ENCODE peak calls at places on chromosomes 1 and 21, in eight cellular contexts. M is LoVo; T is activated CD4-positive, alpha-beta T cell treated with anti-CD3 and anti-CD28 coated beads for 36 hours; V is fibroblast of pulmonary artery; G is NCI-H1092; P is T-helper 2 cell; W is NB4; J is astrocyte of the spinal cord. H is an unnamed sample.

GRCh38 chr1:87688136-87688535 is 359.5 kb downstream of the LMO4 start:
- DNase-seq in W (no peak), P (no peak), J (no peak), G (no peak), T (no peak), M (no peak), V (no peak), H (no peak)

GRCh38 chr1:247681288-247681897 is 1.9 kb upstream of the OR13G1 start:
- DNase-seq in W (peak), V (peak), P (no peak), M (peak), T (peak), G (peak), J (peak), H (no peak)

GRCh38 chr1:183236158-183236725 is 50.2 kb downstream of the LAMC2 start:
- DNase-seq in V (no peak), J (no peak), W (no peak), G (no peak), M (no peak), T (no peak), P (no peak), H (no peak)

GRCh38 chr1:72557446-72558049 is 275.2 kb upstream of the NEGR1 start:
- DNase-seq in P (no peak), M (no peak), T (no peak), J (peak), V (peak), G (no peak), W (peak), H (no peak)

GRCh38 chr1:93715529-93716126 is 34.0 kb upstream of the BCAR3 start:
- DNase-seq in W (no peak), J (no peak), V (no peak), M (no peak), P (no peak), T (peak), G (peak), H (no peak)

GRCh38 chr1:228094432-228095016 is 8.6 kb downstream of the C1orf35 start:
- DNase-seq in M (no peak), T (no peak), G (no peak), P (no peak), W (peak), J (no peak), V (no peak), H (no peak)

GRCh38 chr1:217524787-217525520 is 105.9 kb downstream of the GPATCH2 start:
- DNase-seq in W (no peak), G (no peak), T (no peak), V (peak), M (no peak), J (peak), P (no peak), H (no peak)

GRCh38 chr1:9615316-9616063 is 26.8 kb downstream of the TMEM201 start:
- DNase-seq in J (peak), V (peak), T (peak), G (no peak), P (no peak), M (peak), W (peak), H (no peak)

GRCh38 chr1:18651727-18652126 is 21.1 kb downstream of the PAX7 start:
- DNase-seq in G (no peak), V (no peak), T (peak), M (no peak), W (no peak), J (no peak), P (no peak), H (no peak)

GRCh38 chr1:3368059-3368458 is 86.4 kb upstream of the ARHGEF16 start:
- DNase-seq in P (no peak), G (no peak), V (no peak), J (no peak), T (no peak), W (no peak), M (no peak), H (no peak)

GRCh38 chr1:15944308-15945010 is 31.4 kb downstream of the ZBTB17 start:
- DNase-seq in T (no peak), M (no peak), V (no peak), J (no peak), W (no peak), P (no peak), G (no peak), H (no peak)

GRCh38 chr1:228046421-228047182 is 35.9 kb upstream of the ARF1 start:
- DNase-seq in V (no peak), J (no peak), T (no peak), M (no peak), W (no peak), G (no peak), P (no peak), H (no peak)

GRCh38 chr1:7842517-7842916 is 10.3 kb downstream of the UTS2 start:
- DNase-seq in V (no peak), T (peak), M (no peak), P (no peak), G (no peak), J (no peak), W (no peak), H (no peak)

GRCh38 chr21:25895565-25896205 is 160.9 kb downstream of the GABPA start:
- DNase-seq in G (no peak), T (peak), V (peak), P (no peak), M (no peak), W (peak), J (peak), H (no peak)

GRCh38 chr1:4086085-4086850 is 186.2 kb upstream of the C1orf174 start:
- DNase-seq in V (no peak), T (no peak), J (no peak), G (no peak), P (no peak), M (no peak), W (no peak), H (no peak)

GRCh38 chr1:31410871-31411270 is 2.1 kb upstream of the SERINC2 start:
- DNase-seq in G (no peak), T (no peak), W (no peak), J (no peak), P (no peak), V (peak), M (no peak), H (no peak)

GRCh38 chr1:30856260-30856790 is 52.2 kb downstream of the SDC3 start:
- DNase-seq in J (peak), V (no peak), P (no peak), G (peak), M (no peak), W (no peak), T (no peak), H (no peak)

GRCh38 chr1:214552174-214552608 is 789 bp upstream of the PTPN14 start:
- DNase-seq in T (no peak), V (peak), G (no peak), M (peak), J (peak), W (no peak), P (no peak), H (no peak)

GRCh38 chr1:30185809-30186208 is 537.6 kb downstream of the MATN1 start:
- DNase-seq in W (no peak), V (no peak), P (no peak), T (no peak), M (no peak), G (no peak), J (no peak), H (no peak)

GRCh38 chr1:226548281-226549093 is at the start of gene STUM:
- DNase-seq in M (peak), W (peak), G (peak), T (peak), J (no peak), V (peak), P (no peak), H (no peak)

GRCh38 chr1:91582431-91582921 is 81.8 kb downstream of the CDC7 start:
- DNase-seq in W (peak), J (peak), V (peak), M (peak), P (no peak), T (no peak), G (no peak), H (no peak)

GRCh38 chr21:35423694-35424093 is 374.6 kb upstream of the RUNX1 start:
- DNase-seq in M (no peak), T (no peak), V (peak), J (peak), W (no peak), G (no peak), P (no peak), H (no peak)